ENCODE peak calls at places on chromosomes 3 and 15, in eight cellular contexts. One of them, this sample, is unnamed.

GRCh38 chr3:192215-192929 is 4.2 kb upstream of the CHL1 start:
- DNase-seq in lung: no peak
- DNase-seq in hepatocyte: no peak
- DNase-seq in glutamatergic neuron: no peak
- DNase-seq in bronchial epithelial cell: no peak
- DNase-seq in GM12865: peak; percentile 25
- DNase-seq in OCI-LY7: no peak
- DNase-seq in GM12864: peak; percentile 19
- DNase-seq in this sample: no peak

GRCh38 chr3:135503429-135504083 is 462.0 kb upstream of the PPP2R3A start:
- DNase-seq in lung: peak; percentile 63
- DNase-seq in hepatocyte: peak; percentile 84
- DNase-seq in glutamatergic neuron: peak; percentile 95
- DNase-seq in bronchial epithelial cell: peak; percentile 55
- DNase-seq in GM12865: peak; percentile 66
- DNase-seq in OCI-LY7: peak; percentile 25
- DNase-seq in GM12864: peak; percentile 13
- DNase-seq in this sample: peak; percentile 53

GRCh38 chr3:108132727-108133373 is 42.0 kb upstream of the CD47 start:
- DNase-seq in lung: no peak
- DNase-seq in hepatocyte: no peak
- DNase-seq in glutamatergic neuron: no peak
- DNase-seq in bronchial epithelial cell: peak; percentile 95
- DNase-seq in GM12865: no peak
- DNase-seq in OCI-LY7: no peak
- DNase-seq in GM12864: no peak
- DNase-seq in this sample: no peak

GRCh38 chr3:165903885-165904284 is 66.7 kb upstream of the BCHE start:
- DNase-seq in lung: no peak
- DNase-seq in hepatocyte: no peak
- DNase-seq in glutamatergic neuron: no peak
- DNase-seq in bronchial epithelial cell: peak; percentile 54
- DNase-seq in GM12865: no peak
- DNase-seq in OCI-LY7: no peak
- DNase-seq in GM12864: no peak
- DNase-seq in this sample: no peak

GRCh38 chr3:28151608-28152228 is 89.7 kb upstream of the CMC1 start:
- DNase-seq in lung: no peak
- DNase-seq in hepatocyte: no peak
- DNase-seq in glutamatergic neuron: no peak
- DNase-seq in bronchial epithelial cell: no peak
- DNase-seq in GM12865: peak; percentile 76
- DNase-seq in OCI-LY7: no peak
- DNase-seq in GM12864: no peak
- DNase-seq in this sample: peak; percentile 15

GRCh38 chr3:46135475-46135874 is 72.6 kb downstream of the CCR1 start:
- DNase-seq in lung: no peak
- DNase-seq in hepatocyte: no peak
- DNase-seq in glutamatergic neuron: no peak
- DNase-seq in bronchial epithelial cell: peak; percentile 33
- DNase-seq in GM12865: peak; percentile 16
- DNase-seq in OCI-LY7: no peak
- DNase-seq in GM12864: no peak
- DNase-seq in this sample: no peak

GRCh38 chr3:13419356-13420050 is 619 bp downstream of the NUP210 start:
- DNase-seq in lung: peak; percentile 43
- DNase-seq in hepatocyte: peak; percentile 71
- DNase-seq in glutamatergic neuron: peak; percentile 53
- DNase-seq in bronchial epithelial cell: no peak
- DNase-seq in GM12865: peak; percentile 63
- DNase-seq in OCI-LY7: peak; percentile 72
- DNase-seq in GM12864: no peak
- DNase-seq in this sample: peak; percentile 76

GRCh38 chr3:42032693-42033349 is 58.3 kb upstream of the TRAK1 start:
- DNase-seq in lung: peak; percentile 90
- DNase-seq in hepatocyte: peak; percentile 60
- DNase-seq in glutamatergic neuron: peak; percentile 56
- DNase-seq in bronchial epithelial cell: peak; percentile 59
- DNase-seq in GM12865: no peak
- DNase-seq in OCI-LY7: no peak
- DNase-seq in GM12864: no peak
- DNase-seq in this sample: no peak

GRCh38 chr3:195692781-195693427 is 27.9 kb upstream of the MUC20 start:
- DNase-seq in lung: no peak
- DNase-seq in hepatocyte: no peak
- DNase-seq in glutamatergic neuron: no peak
- DNase-seq in bronchial epithelial cell: no peak
- DNase-seq in GM12865: no peak
- DNase-seq in OCI-LY7: no peak
- DNase-seq in GM12864: no peak
- DNase-seq in this sample: no peak

GRCh38 chr3:57731311-57731710 is 24.8 kb upstream of the SLMAP start:
- DNase-seq in lung: no peak
- DNase-seq in hepatocyte: no peak
- DNase-seq in glutamatergic neuron: no peak
- DNase-seq in bronchial epithelial cell: no peak
- DNase-seq in GM12865: no peak
- DNase-seq in OCI-LY7: no peak
- DNase-seq in GM12864: no peak
- DNase-seq in this sample: no peak

GRCh38 chr15:75097939-75098338 is 74.5 kb downstream of the PPCDC start:
- DNase-seq in lung: no peak
- DNase-seq in hepatocyte: no peak
- DNase-seq in glutamatergic neuron: no peak
- DNase-seq in bronchial epithelial cell: no peak
- DNase-seq in GM12865: no peak
- DNase-seq in OCI-LY7: no peak
- DNase-seq in GM12864: no peak
- DNase-seq in this sample: no peak

GRCh38 chr15:29631076-29632070 is 190.9 kb downstream of the TJP1 start:
- DNase-seq in lung: no peak
- DNase-seq in hepatocyte: no peak
- DNase-seq in glutamatergic neuron: no peak
- DNase-seq in bronchial epithelial cell: no peak
- DNase-seq in GM12865: peak; percentile 3
- DNase-seq in OCI-LY7: no peak
- DNase-seq in GM12864: no peak
- DNase-seq in this sample: no peak

GRCh38 chr3:14532691-14533456 is 7.3 kb downstream of the GRIP2 start:
- DNase-seq in lung: no peak
- DNase-seq in hepatocyte: peak; percentile 71
- DNase-seq in glutamatergic neuron: peak; percentile 20
- DNase-seq in bronchial epithelial cell: peak; percentile 54
- DNase-seq in GM12865: no peak
- DNase-seq in OCI-LY7: peak; percentile 26
- DNase-seq in GM12864: no peak
- DNase-seq in this sample: no peak

GRCh38 chr3:58742239-58742638 is 75.7 kb upstream of the FAM3D start:
- DNase-seq in lung: no peak
- DNase-seq in hepatocyte: no peak
- DNase-seq in glutamatergic neuron: no peak
- DNase-seq in bronchial epithelial cell: no peak
- DNase-seq in GM12865: no peak
- DNase-seq in OCI-LY7: no peak
- DNase-seq in GM12864: no peak
- DNase-seq in this sample: no peak

DNA sequence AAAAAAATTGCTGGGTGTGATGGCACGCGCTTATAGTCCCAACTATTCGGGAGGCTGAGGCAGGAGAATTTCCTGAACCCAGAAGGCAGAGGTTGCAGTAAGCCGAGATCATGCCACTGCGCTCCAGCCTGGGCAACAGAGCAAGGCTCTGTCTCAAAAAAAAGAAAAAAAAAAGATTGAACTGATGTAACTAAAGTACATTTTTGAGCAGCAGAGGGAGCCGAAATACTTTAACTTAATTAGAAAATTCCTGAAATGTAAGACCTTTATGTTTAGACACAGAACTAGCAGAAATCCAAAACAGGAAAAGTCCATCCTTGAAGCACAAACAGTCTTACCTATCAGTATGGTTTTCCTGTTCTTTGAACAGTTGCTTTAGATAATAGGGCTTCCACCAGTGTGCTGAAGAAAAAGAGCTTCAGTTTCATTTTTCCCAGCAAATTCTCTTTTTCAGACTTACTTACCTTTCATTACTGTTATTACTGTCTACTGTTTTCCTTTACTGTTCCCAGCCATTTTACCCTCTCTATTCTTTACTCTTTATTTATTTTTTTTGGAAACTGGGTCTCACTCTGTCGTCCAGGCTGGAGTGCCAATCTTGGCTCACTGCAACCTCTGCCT is 33.4 kb upstream of the ZNF609 start:
- DNase-seq in lung: no peak
- DNase-seq in hepatocyte: peak; percentile 55
- DNase-seq in glutamatergic neuron: no peak
- DNase-seq in bronchial epithelial cell: peak; percentile 10
- DNase-seq in GM12865: peak; percentile 28
- DNase-seq in OCI-LY7: peak; percentile 32
- DNase-seq in GM12864: no peak
- DNase-seq in this sample: no peak
- TF ChIP-seq CTCF in lung: peak; percentile 8
- TF ChIP-seq CTCF in hepatocyte: peak; percentile 58
- TF ChIP-seq CTCF in glutamatergic neuron: no peak
- TF ChIP-seq CTCF in bronchial epithelial cell: no peak
- TF ChIP-seq CTCF in GM12865: no peak
- TF ChIP-seq CTCF in OCI-LY7: peak; percentile 73
- TF ChIP-seq CTCF in GM12864: peak; percentile 18
- TF ChIP-seq CTCF in this sample: peak; percentile 35

GRCh38 chr15:98728107-98728810 is 79.9 kb downstream of the IGF1R start:
- DNase-seq in lung: no peak
- DNase-seq in hepatocyte: no peak
- DNase-seq in glutamatergic neuron: no peak
- DNase-seq in bronchial epithelial cell: no peak
- DNase-seq in GM12865: no peak
- DNase-seq in OCI-LY7: no peak
- DNase-seq in GM12864: no peak
- DNase-seq in this sample: no peak

GRCh38 chr15:98730860-98731711 is 82.7 kb downstream of the IGF1R start:
- DNase-seq in lung: no peak
- DNase-seq in hepatocyte: no peak
- DNase-seq in glutamatergic neuron: no peak
- DNase-seq in bronchial epithelial cell: no peak
- DNase-seq in GM12865: no peak
- DNase-seq in OCI-LY7: no peak
- DNase-seq in GM12864: no peak
- DNase-seq in this sample: no peak

GRCh38 chr15:98728811-98729160 is 80.4 kb downstream of the IGF1R start:
- DNase-seq in lung: no peak
- DNase-seq in hepatocyte: no peak
- DNase-seq in glutamatergic neuron: no peak
- DNase-seq in bronchial epithelial cell: no peak
- DNase-seq in GM12865: no peak
- DNase-seq in OCI-LY7: no peak
- DNase-seq in GM12864: no peak
- DNase-seq in this sample: no peak

GRCh38 chr15:98727115-98728040 is 79.0 kb downstream of the IGF1R start:
- DNase-seq in lung: peak; percentile 87
- DNase-seq in hepatocyte: peak; percentile 95
- DNase-seq in glutamatergic neuron: peak; percentile 39
- DNase-seq in bronchial epithelial cell: peak; percentile 88
- DNase-seq in GM12865: no peak
- DNase-seq in OCI-LY7: no peak
- DNase-seq in GM12864: no peak
- DNase-seq in this sample: no peak

DNA sequence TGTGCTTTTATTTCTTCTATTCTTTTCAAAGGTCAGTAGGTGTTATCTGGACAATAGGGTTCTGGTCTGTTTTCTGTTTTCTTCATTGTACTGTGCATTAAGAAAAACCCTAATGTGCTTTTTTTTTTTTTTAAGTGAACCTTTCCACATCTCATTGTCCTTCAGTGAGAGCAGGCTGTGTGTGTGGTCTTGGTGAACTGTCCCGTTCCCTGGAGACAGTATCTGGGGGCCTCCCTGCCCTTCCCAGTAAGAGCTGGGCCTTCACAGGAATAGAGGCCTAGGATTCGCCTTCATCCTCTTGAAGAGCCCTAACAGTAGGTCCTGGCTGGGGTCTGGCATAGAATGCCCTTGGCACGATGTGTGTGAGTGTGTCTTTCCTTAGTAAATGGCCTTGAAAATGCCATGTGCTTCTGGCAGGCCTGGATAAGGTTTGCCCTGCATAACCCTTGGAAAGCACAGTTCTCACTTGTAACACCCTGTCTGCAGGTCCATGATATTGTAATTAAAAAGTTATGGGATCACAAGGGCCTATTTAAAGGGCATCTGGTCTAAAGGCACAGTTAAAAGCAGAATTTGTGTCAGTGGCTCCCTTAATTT is 81.2 kb downstream of the IGF1R start:
- DNase-seq in lung: no peak
- DNase-seq in hepatocyte: no peak
- DNase-seq in glutamatergic neuron: no peak
- DNase-seq in bronchial epithelial cell: no peak
- DNase-seq in GM12865: no peak
- DNase-seq in OCI-LY7: no peak
- DNase-seq in GM12864: no peak
- DNase-seq in this sample: no peak
- TF ChIP-seq CTCF in lung: no peak
- TF ChIP-seq CTCF in hepatocyte: no peak
- TF ChIP-seq CTCF in glutamatergic neuron: no peak
- TF ChIP-seq CTCF in bronchial epithelial cell: no peak
- TF ChIP-seq CTCF in GM12865: no peak
- TF ChIP-seq CTCF in OCI-LY7: no peak
- TF ChIP-seq CTCF in GM12864: no peak
- TF ChIP-seq CTCF in this sample: no peak

GRCh38 chr3:186879776-186880175 is 37.3 kb downstream of the ADIPOQ start:
- DNase-seq in lung: no peak
- DNase-seq in hepatocyte: no peak
- DNase-seq in glutamatergic neuron: no peak
- DNase-seq in bronchial epithelial cell: no peak
- DNase-seq in GM12865: no peak
- DNase-seq in OCI-LY7: no peak
- DNase-seq in GM12864: no peak
- DNase-seq in this sample: no peak
- TF ChIP-seq CTCF in lung: no peak
- TF ChIP-seq CTCF in hepatocyte: no peak
- TF ChIP-seq CTCF in glutamatergic neuron: no peak
- TF ChIP-seq CTCF in bronchial epithelial cell: no peak
- TF ChIP-seq CTCF in GM12865: no peak
- TF ChIP-seq CTCF in OCI-LY7: no peak
- TF ChIP-seq CTCF in GM12864: no peak
- TF ChIP-seq CTCF in this sample: no peak

GRCh38 chr3:7146529-7146928 is 285.6 kb downstream of the GRM7 start:
- DNase-seq in lung: no peak
- DNase-seq in hepatocyte: no peak
- DNase-seq in glutamatergic neuron: no peak
- DNase-seq in bronchial epithelial cell: no peak
- DNase-seq in GM12865: no peak
- DNase-seq in OCI-LY7: no peak
- DNase-seq in GM12864: no peak
- DNase-seq in this sample: no peak

DNA sequence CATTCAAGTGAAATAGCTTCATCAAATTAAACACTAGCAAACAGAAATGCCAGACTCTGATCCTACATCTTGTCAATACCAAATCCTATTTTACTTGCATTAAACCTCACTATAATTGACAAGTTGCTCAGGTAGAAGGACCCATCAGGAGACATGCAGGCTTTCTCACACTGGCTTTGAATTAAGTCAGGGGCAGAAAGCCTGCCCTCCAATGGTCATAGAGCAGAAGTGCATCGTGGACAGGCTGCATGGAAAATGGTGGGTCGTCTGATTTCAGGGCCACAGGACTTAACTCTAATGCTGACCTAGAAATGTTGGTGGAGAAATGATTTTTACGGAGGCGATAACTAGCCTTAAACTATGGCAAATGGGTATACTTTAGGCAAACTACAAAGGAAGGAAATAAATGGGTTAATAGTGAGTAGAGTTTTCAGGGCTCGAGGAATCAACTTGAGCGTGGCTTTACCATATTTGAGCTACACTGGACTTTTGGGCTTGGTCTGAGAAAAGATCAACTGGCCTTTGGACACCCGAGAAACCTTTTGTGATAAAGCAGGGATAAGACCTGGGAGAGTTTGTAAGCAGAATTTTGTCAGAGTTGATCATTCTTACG is 283.9 kb downstream of the GRM7 start:
- DNase-seq in lung: no peak
- DNase-seq in hepatocyte: peak; percentile 41
- DNase-seq in glutamatergic neuron: peak; percentile 31
- DNase-seq in bronchial epithelial cell: peak; percentile 12
- DNase-seq in GM12865: peak; percentile 60
- DNase-seq in OCI-LY7: peak; percentile 44
- DNase-seq in GM12864: no peak
- DNase-seq in this sample: peak; percentile 6
- TF ChIP-seq CTCF in lung: no peak
- TF ChIP-seq CTCF in hepatocyte: peak; percentile 61
- TF ChIP-seq CTCF in glutamatergic neuron: peak; percentile 86
- TF ChIP-seq CTCF in bronchial epithelial cell: peak; percentile 50
- TF ChIP-seq CTCF in GM12865: peak; percentile 61
- TF ChIP-seq CTCF in OCI-LY7: peak; percentile 81
- TF ChIP-seq CTCF in GM12864: peak; percentile 36
- TF ChIP-seq CTCF in this sample: peak; percentile 66